ENCODE peak calls at places on chromosomes 11 and 22, in ten cellular contexts. J, H, D, X, Y, L, C, R, U and T are unnamed samples.
A peak's percentile ranks its signal among the peaks of the same experiment; 100 is the strongest.

GRCh38 chr11:50037282-50037681 is 4.6 kb downstream of the OR4C45 start:
- DNase-seq in Y (no peak), C (no peak), L (no peak), U (no peak), X (no peak), R (no peak), J (no peak), D (no peak), H (no peak), T (no peak)

GRCh38 chr11:17298302-17298701 is 21.8 kb downstream of the NUCB2 start:
- DNase-seq in Y (peak; percentile 80), X (no peak), D (no peak), L (no peak), U (no peak), R (no peak), J (no peak), H (no peak), C (no peak), T (no peak)

GRCh38 chr11:1706634-1707400 is 9.8 kb downstream of the KRTAP5-6 start:
- DNase-seq in U (no peak), X (peak; percentile 75), D (peak; percentile 17), Y (peak; percentile 40), L (no peak), C (no peak), H (no peak), R (no peak), J (peak; percentile 7), T (peak; percentile 25)

GRCh38 chr11:107293677-107294344 is 163.8 kb downstream of the CWF19L2 start:
- DNase-seq in C (no peak), X (no peak), J (no peak), U (peak; percentile 86), D (no peak), R (no peak), L (no peak), H (no peak), Y (no peak), T (peak; percentile 5)

GRCh38 chr11:126304457-126305072 is 705 bp downstream of the DCPS start:
- DNase-seq in U (no peak), Y (no peak), X (no peak), C (no peak), J (no peak), L (no peak), D (no peak), H (no peak), R (no peak), T (no peak)

GRCh38 chr22:44721206-44721605 is 19.2 kb downstream of the PRR5 start:
- DNase-seq in H (no peak), R (no peak), J (no peak), U (peak; percentile 65), C (no peak), Y (no peak), X (no peak), L (no peak), D (no peak), T (no peak)

GRCh38 chr11:11192541-11192940 is 160.5 kb downstream of the CSNK2A3 start:
- DNase-seq in R (no peak), U (no peak), Y (no peak), X (no peak), J (no peak), H (no peak), C (no peak), D (no peak), L (no peak), T (no peak)

GRCh38 chr11:76614471-76615183 is 55.9 kb downstream of the LRRC32 start:
- DNase-seq in X (peak; percentile 69), J (no peak), U (no peak), H (no peak), C (peak; percentile 51), L (no peak), R (no peak), D (no peak), Y (no peak), T (peak; percentile 23)

GRCh38 chr11:117583063-117583801 is 213.8 kb downstream of the DSCAML1 start:
- DNase-seq in L (no peak), X (no peak), U (peak; percentile 36), D (no peak), H (no peak), R (no peak), J (peak; percentile 4), Y (no peak), C (no peak), T (no peak)

GRCh38 chr22:16601437-16602223 is 9.0 kb upstream of the CCT8L2 start:
- DNase-seq in J (no peak), Y (peak; percentile 5), C (no peak), H (no peak), X (no peak), L (peak; percentile 24), D (no peak), U (peak; percentile 17), R (no peak), T (no peak)

GRCh38 chr22:45645526-45646414 is 25.9 kb upstream of the ATXN10 start:
- DNase-seq in R (peak; percentile 51), Y (peak; percentile 86), X (peak; percentile 86), J (peak; percentile 63), H (peak; percentile 82), L (peak; percentile 17), C (no peak), D (peak; percentile 42), U (peak; percentile 87), T (peak; percentile 85)

GRCh38 chr11:119056397-119056999 is 507 bp downstream of the HYOU1 start:
- DNase-seq in R (peak; percentile 43), C (no peak), Y (peak; percentile 50), X (peak; percentile 64), L (peak; percentile 35), D (no peak), U (peak; percentile 80), J (peak; percentile 15), H (peak; percentile 54), T (peak; percentile 66)

GRCh38 chr11:101446238-101446637 is 137.6 kb downstream of the TRPC6 start:
- DNase-seq in U (no peak), H (no peak), C (no peak), L (no peak), D (peak; percentile 55), X (no peak), Y (no peak), J (peak; percentile 92), R (no peak), T (no peak)

GRCh38 chr22:45818130-45819085 is 146.8 kb downstream of the ATXN10 start:
- DNase-seq in U (peak; percentile 35), H (no peak), C (no peak), X (peak; percentile 77), D (no peak), L (peak; percentile 32), Y (no peak), R (peak; percentile 27), J (peak; percentile 19), T (no peak)

GRCh38 chr11:63427971-63428508 is 58.5 kb downstream of the SLC22A9 start:
- DNase-seq in U (peak; percentile 26), H (no peak), Y (no peak), X (no peak), L (no peak), R (no peak), C (no peak), J (no peak), D (no peak), T (peak; percentile 7)

GRCh38 chr11:1218788-1219445 is 3.9 kb upstream of the MUC5B start:
- DNase-seq in J (no peak), U (no peak), Y (no peak), L (no peak), R (no peak), X (no peak), H (no peak), D (no peak), C (no peak), T (peak; percentile 33)

GRCh38 chr11:111372538-111372937 is 6.5 kb downstream of the POU2AF1 start:
- DNase-seq in Y (no peak), H (no peak), C (no peak), U (no peak), D (no peak), R (no peak), J (no peak), X (no peak), L (no peak), T (no peak)

GRCh38 chr11:21263026-21263425 is 593.6 kb downstream of the NELL1 start:
- DNase-seq in D (no peak), X (no peak), H (no peak), R (no peak), C (no peak), L (no peak), U (no peak), J (no peak), Y (no peak), T (no peak)

GRCh38 chr11:111446404-111447152 is 65.6 kb downstream of the BTG4 start:
- DNase-seq in C (peak; percentile 71), H (peak; percentile 89), R (peak; percentile 74), U (peak; percentile 89), L (peak; percentile 71), J (peak; percentile 91), Y (peak; percentile 77), X (peak; percentile 83), D (peak; percentile 81), T (peak; percentile 88)

GRCh38 chr11:57763568-57763967 is 2.0 kb downstream of the CTNND1 start:
- DNase-seq in U (peak; percentile 73), C (peak; percentile 41), X (no peak), J (peak; percentile 58), Y (no peak), L (no peak), D (no peak), H (no peak), R (no peak), T (no peak)

GRCh38 chr11:117314840-117315239 is 1.2 kb downstream of the BACE1 start:
- DNase-seq in H (no peak), X (no peak), C (no peak), D (no peak), R (no peak), J (peak; percentile 41), U (peak; percentile 36), L (no peak), Y (no peak), T (no peak)

GRCh38 chr22:32354360-32355351 is 3.0 kb upstream of the RFPL3 start:
- DNase-seq in R (no peak), H (no peak), X (no peak), U (peak; percentile 53), D (no peak), J (peak; percentile 64), Y (no peak), L (no peak), C (no peak), T (no peak)

GRCh38 chr11:96340555-96340885 is 2.5 kb downstream of the MAML2 start:
- DNase-seq in C (no peak), J (peak; percentile 45), Y (no peak), D (no peak), L (no peak), H (no peak), R (no peak), U (no peak), X (no peak), T (no peak)

GRCh38 chr11:45075519-45075918 is 70.9 kb upstream of the PRDM11 start:
- DNase-seq in J (no peak), U (no peak), L (no peak), H (no peak), R (no peak), Y (no peak), X (no peak), D (no peak), C (no peak), T (no peak)

GRCh38 chr22:36773935-36774334 is 2.0 kb downstream of the IFT27 start:
- DNase-seq in J (peak; percentile 50), H (no peak), U (peak; percentile 48), R (no peak), X (no peak), L (no peak), Y (no peak), D (peak; percentile 43), C (no peak), T (no peak)

GRCh38 chr11:46285594-46286033 is 8.2 kb downstream of the CREB3L1 start:
- DNase-seq in D (no peak), H (no peak), Y (no peak), R (no peak), U (peak; percentile 52), L (no peak), C (no peak), X (peak; percentile 84), J (peak; percentile 52), T (no peak)

GRCh38 chr11:8531312-8531711 is 62.7 kb downstream of the STK33 start:
- DNase-seq in U (peak; percentile 21), X (no peak), C (no peak), H (no peak), R (no peak), D (no peak), Y (no peak), L (no peak), J (peak; percentile 9), T (no peak)

GRCh38 chr22:46589871-46590271 is 30.3 kb upstream of the GRAMD4 start:
- DNase-seq in J (no peak), C (no peak), U (no peak), X (peak; percentile 61), H (no peak), R (no peak), Y (no peak), L (no peak), D (no peak), T (no peak)